ENCODE peak calls at places on chromosomes 16 and 17, in eight cellular contexts. One of them, this sample, is unnamed.
A peak's percentile ranks its signal among the peaks of the same experiment; 100 is the strongest.

GRCh38 chr17:15404116-15404730 is 62.8 kb upstream of the TEKT3 start:
- DNase-seq in GM23338: no peak
- DNase-seq in CD4-positive, CD25-positive, alpha-beta regulatory T cell: no peak
- DNase-seq in heart right ventricle: no peak
- DNase-seq in A549: no peak
- DNase-seq in OCI-LY7: no peak
- DNase-seq in aorta: no peak
- DNase-seq in MM.1S: no peak
- DNase-seq in this sample: no peak

GRCh38 chr17:81867952-81868673 is 3.0 kb downstream of the ARHGDIA start:
- DNase-seq in OCI-LY7: peak; percentile 31
- DNase-seq in A549: no peak
- DNase-seq in aorta: no peak
- DNase-seq in GM23338: no peak
- DNase-seq in heart right ventricle: no peak
- DNase-seq in CD4-positive, CD25-positive, alpha-beta regulatory T cell: no peak
- DNase-seq in MM.1S: no peak
- DNase-seq in this sample: no peak

GRCh38 chr17:78125138-78125913 is 3.2 kb downstream of the TMC6 start:
- DNase-seq in aorta: no peak
- DNase-seq in CD4-positive, CD25-positive, alpha-beta regulatory T cell: peak; percentile 71
- DNase-seq in A549: no peak
- DNase-seq in GM23338: no peak
- DNase-seq in heart right ventricle: peak; percentile 21
- DNase-seq in MM.1S: no peak
- DNase-seq in OCI-LY7: peak; percentile 70
- DNase-seq in this sample: peak; percentile 51

GRCh38 chr16:80015566-80015965 is 415.0 kb upstream of the MAF start:
- DNase-seq in aorta: no peak
- DNase-seq in GM23338: no peak
- DNase-seq in CD4-positive, CD25-positive, alpha-beta regulatory T cell: no peak
- DNase-seq in OCI-LY7: no peak
- DNase-seq in MM.1S: no peak
- DNase-seq in A549: no peak
- DNase-seq in heart right ventricle: no peak
- DNase-seq in this sample: no peak

GRCh38 chr17:68210570-68210969 is 37.3 kb upstream of the AMZ2 start:
- DNase-seq in CD4-positive, CD25-positive, alpha-beta regulatory T cell: no peak
- DNase-seq in MM.1S: no peak
- DNase-seq in OCI-LY7: no peak
- DNase-seq in heart right ventricle: no peak
- DNase-seq in A549: no peak
- DNase-seq in aorta: peak; percentile 28
- DNase-seq in GM23338: no peak
- DNase-seq in this sample: no peak

GRCh38 chr16:22653876-22654275 is 143.2 kb downstream of the NPIPB5 start:
- DNase-seq in aorta: no peak
- DNase-seq in OCI-LY7: no peak
- DNase-seq in heart right ventricle: no peak
- DNase-seq in A549: no peak
- DNase-seq in CD4-positive, CD25-positive, alpha-beta regulatory T cell: no peak
- DNase-seq in MM.1S: no peak
- DNase-seq in GM23338: no peak
- DNase-seq in this sample: no peak

GRCh38 chr17:81290230-81290629 is 4.9 kb downstream of the SLC38A10 start:
- DNase-seq in heart right ventricle: no peak
- DNase-seq in OCI-LY7: no peak
- DNase-seq in A549: no peak
- DNase-seq in aorta: no peak
- DNase-seq in MM.1S: no peak
- DNase-seq in GM23338: no peak
- DNase-seq in CD4-positive, CD25-positive, alpha-beta regulatory T cell: no peak
- DNase-seq in this sample: no peak

GRCh38 chr17:37299257-37299985 is 76.4 kb upstream of the C17orf78 start:
- DNase-seq in A549: no peak
- DNase-seq in heart right ventricle: no peak
- DNase-seq in aorta: no peak
- DNase-seq in CD4-positive, CD25-positive, alpha-beta regulatory T cell: no peak
- DNase-seq in MM.1S: no peak
- DNase-seq in GM23338: peak; percentile 34
- DNase-seq in OCI-LY7: no peak
- DNase-seq in this sample: no peak

GRCh38 chr17:36945160-36945559 is 3.6 kb upstream of the AATF start:
- DNase-seq in OCI-LY7: no peak
- DNase-seq in CD4-positive, CD25-positive, alpha-beta regulatory T cell: no peak
- DNase-seq in MM.1S: no peak
- DNase-seq in aorta: no peak
- DNase-seq in heart right ventricle: no peak
- DNase-seq in GM23338: no peak
- DNase-seq in A549: no peak
- DNase-seq in this sample: no peak

GRCh38 chr17:4665027-4665426 is 23.5 kb upstream of the ALOX15 start:
- DNase-seq in A549: no peak
- DNase-seq in OCI-LY7: no peak
- DNase-seq in MM.1S: no peak
- DNase-seq in aorta: no peak
- DNase-seq in GM23338: no peak
- DNase-seq in heart right ventricle: no peak
- DNase-seq in CD4-positive, CD25-positive, alpha-beta regulatory T cell: no peak
- DNase-seq in this sample: no peak

GRCh38 chr17:238071-238963 is 56.9 kb upstream of the DOC2B start:
- DNase-seq in CD4-positive, CD25-positive, alpha-beta regulatory T cell: no peak
- DNase-seq in A549: no peak
- DNase-seq in MM.1S: no peak
- DNase-seq in heart right ventricle: no peak
- DNase-seq in GM23338: no peak
- DNase-seq in aorta: peak; percentile 37
- DNase-seq in OCI-LY7: no peak
- DNase-seq in this sample: no peak

GRCh38 chr16:85460252-85460982 is 152.7 kb upstream of the GSE1 start:
- DNase-seq in aorta: no peak
- DNase-seq in GM23338: peak; percentile 67
- DNase-seq in OCI-LY7: no peak
- DNase-seq in A549: no peak
- DNase-seq in MM.1S: no peak
- DNase-seq in heart right ventricle: no peak
- DNase-seq in CD4-positive, CD25-positive, alpha-beta regulatory T cell: no peak
- DNase-seq in this sample: no peak

GRCh38 chr17:46000292-46000691 is 1.2 kb downstream of the STH start:
- DNase-seq in A549: no peak
- DNase-seq in heart right ventricle: no peak
- DNase-seq in GM23338: no peak
- DNase-seq in aorta: no peak
- DNase-seq in MM.1S: no peak
- DNase-seq in CD4-positive, CD25-positive, alpha-beta regulatory T cell: no peak
- DNase-seq in OCI-LY7: no peak
- DNase-seq in this sample: no peak

GRCh38 chr17:83144421-83145357 is 65.3 kb downstream of the METRNL start:
- DNase-seq in CD4-positive, CD25-positive, alpha-beta regulatory T cell: no peak
- DNase-seq in GM23338: no peak
- DNase-seq in MM.1S: no peak
- DNase-seq in A549: no peak
- DNase-seq in heart right ventricle: no peak
- DNase-seq in OCI-LY7: no peak
- DNase-seq in aorta: peak; percentile 84
- DNase-seq in this sample: no peak

GRCh38 chr17:43995150-43995471 is 9.3 kb upstream of the NAGS start:
- DNase-seq in CD4-positive, CD25-positive, alpha-beta regulatory T cell: no peak
- DNase-seq in heart right ventricle: no peak
- DNase-seq in A549: no peak
- DNase-seq in aorta: no peak
- DNase-seq in OCI-LY7: no peak
- DNase-seq in MM.1S: no peak
- DNase-seq in GM23338: no peak
- DNase-seq in this sample: no peak

DNA sequence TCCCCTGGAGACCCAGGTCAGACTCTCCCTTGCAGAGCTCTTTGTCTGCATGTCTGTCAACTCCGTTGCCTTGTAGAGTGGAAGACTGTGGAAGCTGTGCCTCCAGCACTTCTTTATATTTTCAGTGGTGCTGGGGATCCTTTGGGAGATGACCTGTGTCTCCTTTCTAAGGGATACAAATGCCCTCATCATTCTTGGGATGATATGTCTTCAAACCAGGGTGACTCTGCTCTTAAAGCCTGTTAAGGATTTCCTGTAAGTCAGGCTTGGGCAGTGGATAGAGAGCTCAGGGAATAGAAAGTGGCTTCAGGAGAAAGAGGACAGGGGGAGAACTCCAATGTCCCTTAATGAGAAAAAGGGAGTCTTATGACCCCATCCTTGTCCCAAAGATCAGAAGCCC is 1.5 kb downstream of the HOXB3 start:
- DNase-seq in GM23338: no peak
- DNase-seq in OCI-LY7: no peak
- DNase-seq in A549: no peak
- DNase-seq in CD4-positive, CD25-positive, alpha-beta regulatory T cell: no peak
- DNase-seq in aorta: no peak
- DNase-seq in MM.1S: no peak
- DNase-seq in heart right ventricle: no peak
- DNase-seq in this sample: no peak
- H3K4me1 ChIP-seq in GM23338: peaks cover 56% of the 10 kb centered on the region
- H3K4me1 ChIP-seq in OCI-LY7: peaks cover 32% of the 10 kb centered on the region
- H3K4me1 ChIP-seq in A549: peaks cover 21% of the 10 kb centered on the region
- H3K4me1 ChIP-seq in CD4-positive, CD25-positive, alpha-beta regulatory T cell: peaks cover 31% of the 10 kb centered on the region
- H3K4me1 ChIP-seq in aorta: no peaks in the 10 kb centered on the region
- H3K4me1 ChIP-seq in MM.1S: peaks cover 6% of the 10 kb centered on the region
- H3K4me1 ChIP-seq in heart right ventricle: peaks cover 44% of the 10 kb centered on the region
- H3K4me1 ChIP-seq in this sample: peaks cover 34% of the 10 kb centered on the region

DNA sequence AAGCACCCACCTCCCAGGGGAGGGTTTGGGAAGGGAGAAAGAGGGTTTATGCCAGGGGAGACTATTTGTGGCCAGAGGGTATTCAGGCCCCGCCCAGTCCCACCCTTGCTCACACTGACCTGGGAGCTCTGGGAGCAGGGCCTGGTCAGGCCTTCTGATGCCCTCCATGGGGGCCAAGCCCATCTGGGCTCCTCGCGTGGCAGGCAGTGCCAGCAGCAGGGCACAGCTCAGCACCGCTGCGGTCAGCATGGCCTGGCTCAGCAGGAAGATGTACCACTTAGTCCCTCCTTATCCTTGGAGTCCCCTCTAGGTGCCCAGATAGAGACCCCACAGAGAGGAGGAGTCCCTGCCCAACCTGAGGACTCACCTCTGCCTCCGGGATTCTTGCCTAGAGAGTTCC is at the start of gene AGRP:
- DNase-seq in CD4-positive, CD25-positive, alpha-beta regulatory T cell: no peak
- DNase-seq in A549: no peak
- DNase-seq in OCI-LY7: no peak
- DNase-seq in MM.1S: no peak
- DNase-seq in heart right ventricle: no peak
- DNase-seq in GM23338: no peak
- DNase-seq in aorta: no peak
- DNase-seq in this sample: no peak
- H3K4me3 ChIP-seq in CD4-positive, CD25-positive, alpha-beta regulatory T cell: peak within 1 kb of the TSS; percentile 95
- H3K4me3 ChIP-seq in A549: no peak within 1 kb of the TSS
- H3K4me3 ChIP-seq in OCI-LY7: peak within 1 kb of the TSS; percentile 88
- H3K4me3 ChIP-seq in MM.1S: peak within 1 kb of the TSS; percentile 99
- H3K4me3 ChIP-seq in heart right ventricle: peak within 1 kb of the TSS; percentile 70
- H3K4me3 ChIP-seq in GM23338: no peak within 1 kb of the TSS
- H3K4me3 ChIP-seq in aorta: no peak within 1 kb of the TSS
- H3K4me3 ChIP-seq in this sample: peak within 1 kb of the TSS; percentile 97

DNA sequence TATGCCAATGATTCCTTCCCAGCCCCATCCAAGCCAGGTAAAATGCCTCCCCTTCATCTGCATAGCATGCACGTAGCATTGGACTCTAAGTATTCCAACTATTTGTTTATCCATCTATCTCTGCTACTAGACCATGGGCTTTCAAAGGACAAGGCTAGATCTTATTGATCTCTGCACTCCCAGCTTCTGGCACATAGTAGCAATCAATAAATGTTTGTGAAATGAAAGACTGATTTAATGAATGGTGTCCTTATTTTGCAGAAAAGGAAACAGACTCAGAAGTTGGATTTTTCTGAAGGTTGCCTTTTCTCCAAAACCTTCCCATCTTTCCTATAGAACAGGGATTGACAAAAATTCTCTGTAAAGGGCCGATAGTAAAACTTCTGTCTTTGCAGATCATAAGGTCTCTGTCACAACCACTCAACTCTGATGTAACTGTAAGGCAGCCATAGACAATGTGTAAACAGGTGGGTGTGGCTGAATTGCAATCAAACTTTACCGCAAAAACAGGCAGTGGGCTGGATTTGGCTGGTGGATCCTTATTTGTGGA is 7.5 kb upstream of the CMTR2 start:
- DNase-seq in OCI-LY7: no peak
- DNase-seq in MM.1S: no peak
- DNase-seq in heart right ventricle: no peak
- DNase-seq in GM23338: no peak
- DNase-seq in aorta: no peak
- DNase-seq in CD4-positive, CD25-positive, alpha-beta regulatory T cell: no peak
- DNase-seq in A549: no peak
- DNase-seq in this sample: no peak
- H3K4me1 ChIP-seq in OCI-LY7: no peaks in the 10 kb centered on the region
- H3K4me1 ChIP-seq in MM.1S: no peaks in the 10 kb centered on the region
- H3K4me1 ChIP-seq in heart right ventricle: no peaks in the 10 kb centered on the region
- H3K4me1 ChIP-seq in GM23338: no peaks in the 10 kb centered on the region
- H3K4me1 ChIP-seq in aorta: no peaks in the 10 kb centered on the region
- H3K4me1 ChIP-seq in CD4-positive, CD25-positive, alpha-beta regulatory T cell: no peaks in the 10 kb centered on the region
- H3K4me1 ChIP-seq in A549: no peaks in the 10 kb centered on the region
- H3K4me1 ChIP-seq in this sample: no peaks in the 10 kb centered on the region

GRCh38 chr17:49136335-49136734 is 3.8 kb downstream of the B4GALNT2 start:
- DNase-seq in heart right ventricle: no peak
- DNase-seq in GM23338: no peak
- DNase-seq in OCI-LY7: no peak
- DNase-seq in aorta: no peak
- DNase-seq in CD4-positive, CD25-positive, alpha-beta regulatory T cell: no peak
- DNase-seq in MM.1S: no peak
- DNase-seq in A549: no peak
- DNase-seq in this sample: no peak

GRCh38 chr17:49132317-49132698 is 261 bp upstream of the B4GALNT2 start:
- DNase-seq in GM23338: no peak
- DNase-seq in OCI-LY7: no peak
- DNase-seq in A549: peak; percentile 65
- DNase-seq in CD4-positive, CD25-positive, alpha-beta regulatory T cell: no peak
- DNase-seq in aorta: no peak
- DNase-seq in heart right ventricle: no peak
- DNase-seq in MM.1S: no peak
- DNase-seq in this sample: no peak

GRCh38 chr17:49130891-49131290 is 1.7 kb upstream of the B4GALNT2 start:
- DNase-seq in GM23338: no peak
- DNase-seq in heart right ventricle: no peak
- DNase-seq in CD4-positive, CD25-positive, alpha-beta regulatory T cell: no peak
- DNase-seq in OCI-LY7: no peak
- DNase-seq in MM.1S: no peak
- DNase-seq in aorta: no peak
- DNase-seq in A549: no peak
- DNase-seq in this sample: no peak

DNA sequence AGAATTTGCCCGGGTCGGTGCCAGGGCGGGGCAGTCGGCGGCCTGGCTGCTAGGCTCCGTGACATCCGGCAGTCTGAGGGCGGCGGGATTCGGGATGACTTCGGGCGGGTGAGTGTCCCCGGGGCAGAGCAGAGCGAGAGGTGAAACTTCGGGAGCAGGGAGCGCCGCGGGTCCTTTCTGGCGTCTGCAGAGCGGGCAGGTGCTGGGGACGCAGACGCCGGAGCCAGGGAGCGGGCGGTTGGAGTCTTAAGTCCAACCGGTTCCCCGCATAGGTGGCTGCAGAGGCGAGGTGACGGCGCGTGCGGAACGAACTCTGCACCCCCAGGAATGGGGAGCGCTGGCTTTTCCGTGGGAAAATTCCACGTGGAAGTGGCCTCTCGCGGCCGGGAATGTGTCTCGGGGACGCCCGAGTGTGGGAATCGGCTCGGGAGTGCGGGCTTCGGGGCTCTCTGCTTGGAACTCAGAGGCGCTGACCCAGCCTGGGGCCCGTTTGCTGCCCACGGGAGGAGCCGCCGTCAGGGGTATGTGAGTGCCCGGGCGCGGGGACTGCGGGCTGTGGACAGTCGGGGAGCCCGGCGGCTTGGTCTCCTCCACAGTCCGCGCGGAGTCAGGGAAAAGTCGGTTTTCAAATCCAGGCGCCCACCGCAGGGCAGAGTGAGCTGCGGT is at the start of gene B4GALNT2:
- DNase-seq in A549: peak; percentile 83
- DNase-seq in aorta: no peak
- DNase-seq in MM.1S: no peak
- DNase-seq in CD4-positive, CD25-positive, alpha-beta regulatory T cell: peak; percentile 5
- DNase-seq in heart right ventricle: no peak
- DNase-seq in GM23338: peak; percentile 85
- DNase-seq in OCI-LY7: no peak
- DNase-seq in this sample: peak; percentile 6
- H3K4me3 ChIP-seq in A549: peak within 1 kb of the TSS; percentile 65
- H3K4me3 ChIP-seq in aorta: no peak within 1 kb of the TSS
- H3K4me3 ChIP-seq in MM.1S: no peak within 1 kb of the TSS
- H3K4me3 ChIP-seq in CD4-positive, CD25-positive, alpha-beta regulatory T cell: no peak within 1 kb of the TSS
- H3K4me3 ChIP-seq in heart right ventricle: peak within 1 kb of the TSS; percentile 28
- H3K4me3 ChIP-seq in GM23338: peak within 1 kb of the TSS; percentile 74
- H3K4me3 ChIP-seq in OCI-LY7: no peak within 1 kb of the TSS
- H3K4me3 ChIP-seq in this sample: no peak within 1 kb of the TSS